ENCODE peak calls at places on chromosomes 3 and 15, in nine cellular contexts. I is heart left ventricle, E is esophagus muscularis mucosa, D is K562, F is gastrocnemius medialis, A is HepG2, S is spleen, B is body of pancreas, W is HCT116. R is an unnamed sample.

GRCh38 chr15:73930790-73931281 is 4.6 kb downstream of the LOXL1 start:
- DNase-seq in E (no peak), I (peak), S (peak), A (no peak), D (no peak), F (no peak), B (no peak), W (no peak), R (no peak)

GRCh38 chr15:57446393-57446792 is 70.1 kb downstream of the CGNL1 start:
- DNase-seq in B (no peak), E (no peak), D (no peak), W (no peak), A (no peak), I (no peak), F (no peak), S (no peak), R (no peak)

GRCh38 chr3:33278106-33278672 is 947 bp downstream of the FBXL2 start:
- DNase-seq in S (no peak), I (no peak), W (no peak), F (no peak), D (peak), B (peak), E (no peak), A (no peak), R (no peak)

GRCh38 chr3:9701711-9702110 is 1.9 kb upstream of the CPNE9 start:
- DNase-seq in A (no peak), S (peak), D (no peak), E (no peak), I (no peak), W (no peak), B (no peak), F (no peak), R (no peak)

GRCh38 chr3:28050895-28051294 is 190.5 kb upstream of the CMC1 start:
- DNase-seq in D (peak), F (no peak), W (peak), B (no peak), S (no peak), I (no peak), E (no peak), A (peak), R (no peak)

GRCh38 chr15:98855815-98856539 is 151.6 kb downstream of the PGPEP1L start:
- DNase-seq in W (no peak), E (no peak), I (no peak), S (no peak), B (no peak), F (no peak), A (no peak), D (no peak), R (no peak)

GRCh38 chr3:124582621-124583437 is 147.4 kb upstream of the UMPS start:
- DNase-seq in A (peak), B (no peak), W (no peak), E (no peak), S (no peak), I (no peak), D (no peak), F (no peak), R (no peak)

GRCh38 chr15:33834892-33835730 is 133.2 kb upstream of the CHRM5 start:
- DNase-seq in D (no peak), A (no peak), B (no peak), E (no peak), W (no peak), F (no peak), S (no peak), I (no peak), R (no peak)

GRCh38 chr3:106004137-106004600 is 135.4 kb upstream of the CBLB start:
- DNase-seq in E (no peak), A (no peak), B (no peak), I (no peak), D (peak), W (no peak), S (no peak), F (no peak), R (no peak)

GRCh38 chr15:67133738-67134576 is 68.6 kb downstream of the SMAD3 start:
- DNase-seq in I (no peak), B (no peak), S (no peak), W (no peak), F (no peak), D (no peak), A (no peak), E (no peak), R (no peak)

GRCh38 chr3:126945891-126946290 is 37.0 kb upstream of the PLXNA1 start:
- DNase-seq in D (no peak), S (peak), I (no peak), W (no peak), A (no peak), E (no peak), B (no peak), F (no peak), R (no peak)

GRCh38 chr15:75900577-75900976 is 3.1 kb upstream of the FBXO22 start:
- DNase-seq in B (no peak), E (no peak), F (no peak), S (no peak), A (no peak), D (no peak), W (no peak), I (no peak), R (no peak)

GRCh38 chr3:65485826-65486592 is 552.7 kb downstream of the MAGI1 start:
- DNase-seq in S (no peak), D (no peak), I (no peak), F (no peak), E (no peak), W (no peak), A (no peak), B (no peak), R (no peak)

GRCh38 chr15:78206326-78207109 is 27.8 kb downstream of the ACSBG1 start:
- DNase-seq in A (no peak), S (no peak), F (no peak), B (no peak), D (no peak), I (peak), E (no peak), W (no peak), R (peak)

GRCh38 chr3:60600848-60601247 is 650.4 kb downstream of the FHIT start:
- DNase-seq in W (no peak), A (no peak), B (peak), D (no peak), S (no peak), F (no peak), E (no peak), I (no peak), R (no peak)

GRCh38 chr15:62517541-62517940 is 352.5 kb upstream of the C2CD4B start:
- DNase-seq in I (no peak), F (no peak), W (no peak), A (no peak), B (no peak), E (no peak), D (no peak), S (no peak), R (no peak)

GRCh38 chr3:126107960-126108688 is 24.2 kb upstream of the SLC41A3 start:
- DNase-seq in F (no peak), A (no peak), B (no peak), E (peak), S (peak), W (no peak), D (no peak), I (no peak), R (no peak)

GRCh38 chr3:4712109-4712508 is 219.0 kb downstream of the ITPR1 start:
- DNase-seq in I (no peak), W (peak), B (no peak), E (no peak), A (no peak), S (no peak), F (no peak), D (no peak), R (no peak)

GRCh38 chr3:151085889-151086483 is 522 bp downstream of the MED12L start:
- DNase-seq in A (no peak), B (peak), D (no peak), F (no peak), W (no peak), E (no peak), S (peak), I (peak), R (no peak)

GRCh38 chr15:81095690-81096365 is 38.2 kb upstream of the CFAP161 start:
- DNase-seq in S (no peak), D (peak), W (no peak), A (no peak), F (no peak), I (no peak), B (no peak), E (no peak), R (no peak)

GRCh38 chr3:191624299-191624698 is 163.3 kb downstream of the PYDC2 start:
- DNase-seq in E (no peak), A (no peak), D (no peak), F (no peak), W (no peak), B (no peak), S (no peak), I (no peak), R (no peak)

GRCh38 chr15:52463638-52464037 is 65.0 kb downstream of the MYO5A start:
- DNase-seq in F (no peak), D (no peak), S (no peak), A (no peak), W (no peak), E (no peak), I (no peak), B (no peak), R (no peak)

GRCh38 chr3:159455741-159456181 is 532.9 kb upstream of the IL12A start:
- DNase-seq in D (no peak), S (no peak), I (no peak), E (peak), F (no peak), W (no peak), A (no peak), B (no peak), R (no peak)

GRCh38 chr15:81133782-81134461 is at the start of gene CFAP161:
- DNase-seq in W (peak), F (peak), A (peak), B (peak), S (no peak), D (no peak), E (peak), I (peak), R (peak)

GRCh38 chr15:91238664-91239428 is 138.8 kb downstream of the SV2B start:
- DNase-seq in I (no peak), A (no peak), D (no peak), E (no peak), B (no peak), F (no peak), W (no peak), S (no peak), R (no peak)

GRCh38 chr15:69351333-69351732 is 52.6 kb downstream of the PAQR5 start:
- DNase-seq in W (no peak), I (no peak), B (no peak), F (no peak), E (no peak), A (no peak), D (no peak), S (no peak), R (no peak)
- TF ChIP-seq POLR2A in W (no peak), I (no peak), B (no peak), F (no peak), E (no peak), A (no peak), D (no peak), S (no peak), R (no peak)

GRCh38 chr15:25136119-25136518 is 181.3 kb downstream of the SNRPN start:
- DNase-seq in S (no peak), I (no peak), B (peak), E (no peak), A (peak), W (no peak), D (peak), F (no peak), R (no peak)
- TF ChIP-seq CTCF in S (peak), I (no peak), B (peak), E (peak), A (peak), W (no peak), D (peak), F (peak), R (no peak)

GRCh38 chr3:168881804-168882203 is 781.7 kb downstream of the MECOM start:
- DNase-seq in W (no peak), B (no peak), I (no peak), F (no peak), D (no peak), S (no peak), E (no peak), A (no peak), R (no peak)

GRCh38 chr3:168884353-168884903 is 779.1 kb downstream of the MECOM start:
- DNase-seq in W (no peak), B (peak), I (no peak), D (no peak), A (no peak), E (no peak), F (no peak), S (no peak), R (peak)

GRCh38 chr3:168888781-168889180 is 774.7 kb downstream of the MECOM start:
- DNase-seq in W (no peak), B (no peak), A (no peak), I (no peak), E (no peak), D (no peak), S (no peak), F (no peak), R (no peak)

GRCh38 chr3:168883145-168883544 is 780.4 kb downstream of the MECOM start:
- DNase-seq in F (no peak), E (no peak), S (no peak), I (no peak), D (no peak), W (no peak), A (no peak), B (no peak), R (no peak)

GRCh38 chr3:168885028-168885427 is 778.5 kb downstream of the MECOM start:
- DNase-seq in W (no peak), F (no peak), S (no peak), E (no peak), I (no peak), D (no peak), A (no peak), B (no peak), R (no peak)
- H3K27ac ChIP-seq in W (no peak), F (no peak), S (no peak), E (no peak), I (no peak), D (no peak), A (no peak), B (no peak), R (no peak)

GRCh38 chr3:41129731-41130130 is 69.6 kb upstream of the CTNNB1 start:
- DNase-seq in F (no peak), B (no peak), I (no peak), D (no peak), A (no peak), S (no peak), W (no peak), E (no peak), R (no peak)

GRCh38 chr3:41127414-41127813 is 71.9 kb upstream of the CTNNB1 start:
- DNase-seq in E (no peak), A (no peak), D (no peak), B (no peak), F (no peak), I (no peak), W (no peak), S (no peak), R (no peak)

GRCh38 chr3:41125258-41125657 is 74.0 kb upstream of the CTNNB1 start:
- DNase-seq in A (no peak), W (no peak), E (no peak), F (no peak), B (no peak), S (no peak), I (no peak), D (peak), R (no peak)

GRCh38 chr3:41126961-41127360 is 72.3 kb upstream of the CTNNB1 start:
- DNase-seq in A (no peak), S (no peak), F (no peak), E (no peak), D (no peak), I (no peak), W (no peak), B (no peak), R (no peak)

DNA sequence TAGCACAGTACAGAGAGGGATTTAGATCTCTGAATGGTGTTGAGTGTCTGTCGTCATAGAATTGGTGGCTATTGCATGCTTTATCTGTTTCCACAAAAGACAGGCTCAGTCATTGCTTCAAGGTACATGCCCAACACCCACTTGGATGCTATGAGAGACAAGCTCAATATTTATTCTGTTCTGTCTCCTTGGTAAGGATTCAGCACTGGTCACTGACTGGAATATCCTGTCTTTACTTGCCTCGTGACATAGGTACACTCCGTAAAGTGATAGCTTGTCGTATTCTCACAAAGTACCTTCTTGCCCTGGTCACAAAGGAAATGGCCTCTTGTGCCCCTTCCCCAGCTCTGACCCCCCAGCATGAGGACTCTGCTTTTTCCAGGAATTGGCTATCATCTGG is 72.8 kb upstream of the CTNNB1 start:
- DNase-seq in S (no peak), E (no peak), D (no peak), F (no peak), A (no peak), W (no peak), B (no peak), I (no peak), R (no peak)
- TF ChIP-seq POLR2A in S (no peak), E (no peak), D (no peak), F (no peak), A (no peak), W (no peak), B (no peak), I (no peak), R (no peak)

GRCh38 chr3:94118390-94118789 is 55.5 kb downstream of the NSUN3 start:
- DNase-seq in W (no peak), B (no peak), A (no peak), F (no peak), D (no peak), I (no peak), S (no peak), E (no peak), R (no peak)
- TF ChIP-seq CTCF in W (no peak), B (no peak), A (no peak), F (no peak), D (no peak), I (no peak), S (no peak), E (no peak), R (no peak)

GRCh38 chr3:11629716-11630115 is 14.0 kb downstream of the VGLL4 start:
- DNase-seq in F (no peak), D (no peak), I (no peak), B (no peak), A (no peak), E (no peak), S (no peak), W (no peak), R (no peak)

GRCh38 chr3:11634081-11634635 is 9.6 kb downstream of the VGLL4 start:
- DNase-seq in S (no peak), W (no peak), A (no peak), E (no peak), F (no peak), B (no peak), D (no peak), I (no peak), R (no peak)

GRCh38 chr3:11632966-11633365 is 10.7 kb downstream of the VGLL4 start:
- DNase-seq in E (no peak), I (no peak), A (no peak), W (no peak), S (no peak), D (no peak), B (no peak), F (no peak), R (no peak)

GRCh38 chr3:11632564-11632963 is 11.2 kb downstream of the VGLL4 start:
- DNase-seq in D (no peak), A (no peak), F (no peak), E (no peak), S (no peak), I (no peak), W (no peak), B (no peak), R (no peak)

DNA sequence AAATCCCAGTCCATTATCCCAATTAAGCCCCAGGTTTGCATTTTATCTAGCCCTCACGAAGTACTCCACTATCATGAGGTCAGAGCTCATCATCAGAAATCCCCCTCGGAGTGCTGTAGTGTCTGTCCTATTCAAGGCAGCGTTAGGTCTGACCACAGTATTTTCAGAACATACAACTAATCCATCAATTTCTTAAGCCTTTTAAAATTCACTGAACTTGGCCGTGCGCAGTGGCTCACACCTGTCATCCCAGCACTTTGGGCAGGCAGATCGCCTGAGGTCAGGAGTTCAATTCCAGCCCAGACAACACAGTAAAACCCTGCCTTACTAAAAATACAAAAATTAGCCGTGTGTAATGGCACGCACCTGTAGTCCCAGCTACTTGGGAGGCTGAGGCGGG is 11.9 kb downstream of the VGLL4 start:
- DNase-seq in F (no peak), W (no peak), B (no peak), S (no peak), D (no peak), I (no peak), A (no peak), E (no peak), R (no peak)
- H3K27ac ChIP-seq in F (peak), W (no peak), B (no peak), S (no peak), D (no peak), I (peak), A (no peak), E (peak), R (no peak)

GRCh38 chr3:15942462-15942861 is 144.7 kb upstream of the ANKRD28 start:
- DNase-seq in E (no peak), A (no peak), B (no peak), I (no peak), F (no peak), S (no peak), W (no peak), D (no peak), R (no peak)

GRCh38 chr3:15942936-15943335 is 145.2 kb upstream of the ANKRD28 start:
- DNase-seq in D (no peak), W (no peak), A (no peak), F (no peak), E (no peak), I (no peak), B (no peak), S (no peak), R (no peak)

GRCh38 chr3:15936347-15936746 is 138.6 kb upstream of the ANKRD28 start:
- DNase-seq in I (no peak), A (no peak), B (no peak), S (no peak), W (no peak), F (no peak), E (no peak), D (no peak), R (no peak)

GRCh38 chr3:15941958-15942357 is 144.2 kb upstream of the ANKRD28 start:
- DNase-seq in F (no peak), A (no peak), W (no peak), D (no peak), E (no peak), B (no peak), I (no peak), S (no peak), R (no peak)
- TF ChIP-seq POLR2A in F (no peak), A (no peak), W (no peak), D (no peak), E (no peak), B (no peak), I (no peak), S (no peak), R (no peak)

DNA sequence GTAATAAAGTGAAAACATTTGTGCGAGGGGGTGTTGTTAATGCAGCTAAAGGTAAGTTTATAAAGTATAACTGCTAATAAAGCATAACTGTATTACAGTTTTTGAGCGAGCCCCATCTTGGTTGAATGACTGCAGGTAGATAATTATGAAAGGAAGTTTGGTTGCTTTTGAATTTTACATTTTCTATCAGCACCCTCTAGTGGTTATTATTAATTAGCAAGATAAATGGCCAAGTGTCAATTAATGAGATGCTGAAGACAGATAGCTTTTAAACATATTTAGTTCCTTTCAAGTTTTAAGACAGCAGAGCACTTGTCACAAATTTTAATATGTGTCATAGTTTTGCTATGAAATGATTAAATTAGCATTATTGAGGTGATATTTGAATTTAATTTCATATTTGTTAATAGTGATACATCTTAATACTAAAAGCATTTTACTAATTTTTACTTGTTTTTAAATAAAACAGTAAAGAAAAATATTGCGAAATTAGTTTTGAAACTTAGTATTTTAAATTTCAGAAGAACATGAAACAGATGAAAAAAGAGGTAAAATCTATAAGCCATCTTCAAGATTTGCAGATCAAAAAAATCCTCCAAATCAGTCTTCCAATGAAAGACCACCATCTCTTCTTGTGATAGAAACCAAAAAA is 15.1 kb downstream of the U2SURP start:
- DNase-seq in A (no peak), W (no peak), E (no peak), D (no peak), I (no peak), B (no peak), S (no peak), F (no peak), R (no peak)
- TF ChIP-seq CTCF in A (peak), W (peak), E (peak), D (no peak), I (peak), B (peak), S (peak), F (no peak), R (no peak)

R was measured in stomach.